ENCODE peak calls at places on chromosomes 7 and 10, in six cellular contexts. Q, E, Z, O, H and D are unnamed samples.

GRCh38 chr10:121521794-121522556 is 76.3 kb downstream of the FGFR2 start:
- DNase-seq in Z (no peak), O (no peak), Q (no peak), E (no peak), H (no peak), D (no peak)

GRCh38 chr7:134552105-134552504 is 3.2 kb downstream of the AKR1B15 start:
- DNase-seq in E (no peak), O (no peak), Z (no peak), H (no peak), Q (no peak), D (peak; percentile 27)

GRCh38 chr7:84399661-84400060 is 205.1 kb upstream of the SEMA3A start:
- DNase-seq in Z (no peak), H (no peak), E (no peak), Q (no peak), O (no peak), D (no peak)

GRCh38 chr7:1663243-1663642 is 6.8 kb upstream of the ELFN1 start:
- DNase-seq in Q (no peak), Z (no peak), E (no peak), O (no peak), H (peak; percentile 35), D (no peak)

GRCh38 chr10:76905251-76905650 is 732.4 kb downstream of the KCNMA1 start:
- DNase-seq in E (no peak), Z (no peak), H (no peak), Q (no peak), O (no peak), D (no peak)

GRCh38 chr7:139669106-139670061 is 108.4 kb downstream of the HIPK2 start:
- DNase-seq in Q (no peak), E (no peak), H (no peak), O (no peak), Z (no peak), D (no peak)

GRCh38 chr10:6162589-6163356 is 40.0 kb upstream of the PFKFB3 start:
- DNase-seq in Z (no peak), O (no peak), Q (no peak), H (no peak), E (no peak), D (peak; percentile 78)

GRCh38 chr10:89695307-89695706 is 6.1 kb upstream of the KIF20B start:
- DNase-seq in E (no peak), Q (no peak), H (no peak), Z (no peak), O (no peak), D (no peak)

GRCh38 chr10:97081621-97082235 is 104.0 kb downstream of the SLIT1 start:
- DNase-seq in H (peak; percentile 82), Z (peak; percentile 31), O (no peak), Q (peak; percentile 51), E (peak; percentile 48), D (peak; percentile 63)

GRCh38 chr10:48683893-48684292 is 780 bp upstream of the WDFY4 start:
- DNase-seq in Q (no peak), O (no peak), Z (no peak), H (no peak), E (no peak), D (no peak)

GRCh38 chr7:78479348-78479747 is 680.8 kb downstream of the PHTF2 start:
- DNase-seq in H (no peak), Q (no peak), Z (no peak), O (no peak), E (no peak), D (no peak)

GRCh38 chr7:76234931-76235441 is 33.3 kb downstream of the SRRM3 start:
- DNase-seq in O (peak; percentile 64), Q (peak; percentile 40), H (peak; percentile 85), E (peak; percentile 32), Z (peak; percentile 41), D (peak; percentile 84)

GRCh38 chr7:107014381-107015023 is 30.0 kb upstream of the PRKAR2B start:
- DNase-seq in O (no peak), H (no peak), Z (no peak), Q (no peak), E (no peak), D (no peak)

GRCh38 chr7:923108-924041 is 31.1 kb downstream of the ADAP1 start:
- DNase-seq in Z (peak; percentile 90), O (peak; percentile 65), E (peak; percentile 94), H (peak; percentile 55), Q (peak; percentile 87), D (peak; percentile 77)

GRCh38 chr7:150489812-150490211 is 24.9 kb upstream of the GIMAP7 start:
- DNase-seq in O (no peak), H (no peak), Z (no peak), Q (no peak), E (no peak), D (no peak)

GRCh38 chr7:13293264-13294002 is 606.0 kb downstream of the ARL4A start:
- DNase-seq in O (no peak), H (no peak), Q (no peak), E (no peak), Z (no peak), D (no peak)

GRCh38 chr10:31757374-31757773 is 171.3 kb downstream of the ARHGAP12 start:
- DNase-seq in H (no peak), Z (no peak), E (no peak), O (peak; percentile 47), Q (no peak), D (no peak)

GRCh38 chr10:7405637-7406036 is 5.2 kb downstream of the SFMBT2 start:
- DNase-seq in O (no peak), H (no peak), E (no peak), Z (no peak), Q (no peak), D (peak; percentile 3)

GRCh38 chr7:25750738-25751529 is 401.1 kb upstream of the NFE2L3 start:
- DNase-seq in E (no peak), O (no peak), Z (no peak), Q (no peak), H (no peak), D (no peak)

GRCh38 chr7:17559388-17559787 is 260.9 kb downstream of the AHR start:
- DNase-seq in H (no peak), Z (no peak), Q (no peak), E (no peak), O (no peak), D (peak; percentile 52)

GRCh38 chr10:116722736-116723427 is 19.5 kb downstream of the HSPA12A start:
- DNase-seq in H (no peak), E (no peak), Q (no peak), Z (no peak), O (no peak), D (no peak)

GRCh38 chr7:24724451-24725190 is 32.6 kb downstream of the GSDME start:
- DNase-seq in Z (no peak), H (no peak), E (no peak), Q (no peak), O (no peak), D (no peak)

GRCh38 chr7:11751807-11752389 is 80.1 kb downstream of the THSD7A start:
- DNase-seq in E (no peak), Q (no peak), Z (no peak), H (no peak), O (no peak), D (peak; percentile 37)

GRCh38 chr7:34184466-34184865 is 279.1 kb downstream of the BMPER start:
- DNase-seq in E (no peak), Q (no peak), O (no peak), Z (no peak), H (no peak), D (no peak)

GRCh38 chr7:105014725-105015630 is 973 bp downstream of the KMT2E start:
- DNase-seq in Q (peak; percentile 42), O (no peak), E (peak; percentile 55), H (no peak), Z (peak; percentile 60), D (peak; percentile 52)

GRCh38 chr7:32586291-32587221 is 91.3 kb downstream of the AVL9 start:
- DNase-seq in E (no peak), H (no peak), Q (no peak), Z (no peak), O (peak; percentile 27), D (peak; percentile 94)

DNA sequence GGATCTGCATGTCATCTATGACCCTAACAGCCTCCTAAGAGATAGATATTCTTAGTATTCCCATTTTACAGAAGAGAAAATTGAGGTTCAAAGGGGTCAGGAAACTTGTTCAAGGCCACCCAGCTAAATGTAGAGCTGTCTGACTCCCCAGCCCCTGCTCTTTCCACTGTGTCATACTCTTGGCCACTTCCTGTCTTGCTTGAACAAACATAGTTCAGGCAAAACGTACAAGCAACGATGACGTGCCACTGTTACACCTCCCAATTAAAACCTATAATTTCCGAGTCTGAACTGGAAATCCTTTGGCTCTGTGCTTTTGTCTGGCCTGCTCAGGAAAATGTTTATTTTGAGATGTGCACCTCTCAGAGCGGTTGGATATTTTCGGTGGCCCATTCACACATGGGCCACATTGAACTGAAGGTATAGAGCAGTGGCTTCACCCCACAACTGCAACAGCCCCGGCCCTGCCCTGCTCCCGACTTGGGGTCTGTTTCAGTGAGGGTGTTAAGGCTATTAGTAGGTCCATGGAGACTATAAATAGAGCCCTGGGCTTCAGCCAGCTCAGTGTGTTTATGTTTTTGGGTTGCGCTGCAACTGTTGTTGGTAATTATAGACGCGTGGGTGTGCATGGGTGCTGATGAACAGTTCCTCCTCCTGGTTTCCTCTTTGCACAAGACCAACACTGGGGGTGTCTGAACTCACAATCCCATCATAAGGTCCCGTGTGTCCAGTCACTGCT is 172.3 kb upstream of the ADO start:
- DNase-seq in Q (peak; percentile 45), H (no peak), Z (peak; percentile 77), O (no peak), E (peak; percentile 80), D (peak; percentile 27)
- H3K4me3 ChIP-seq in Q (peak overlapping the region; percentile 19), H (no peak overlapping the region), Z (peak overlapping the region; percentile 29), O (no peak overlapping the region), E (peak overlapping the region; percentile 2), D (no peak overlapping the region)

DNA sequence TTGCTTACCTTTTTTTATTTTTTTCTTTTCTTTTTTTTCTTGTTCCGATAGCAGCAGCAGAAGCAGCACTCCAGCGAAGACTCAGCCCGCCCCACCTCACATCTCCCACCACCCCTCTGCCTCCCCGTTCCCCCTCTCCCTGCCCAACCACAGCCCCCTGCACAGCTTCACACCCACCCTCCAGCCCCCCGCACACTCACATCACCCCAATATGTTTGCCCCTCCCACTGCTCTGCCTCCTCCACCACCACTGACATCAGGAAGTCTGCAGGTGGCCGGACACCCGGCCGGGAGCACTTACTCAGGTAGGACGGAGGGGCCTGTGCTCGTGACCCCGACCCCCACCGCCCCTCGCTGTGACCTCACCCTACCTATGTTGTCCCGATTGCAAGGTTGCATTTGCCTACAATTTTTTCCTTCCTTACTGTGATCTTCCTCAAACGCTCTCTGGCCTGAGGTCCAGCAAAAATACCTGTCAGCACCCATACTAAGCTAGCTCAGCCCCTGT is 367.2 kb upstream of the GALNT17 start:
- DNase-seq in O (no peak), E (no peak), Z (no peak), Q (no peak), H (no peak), D (no peak)
- H3K4me3 ChIP-seq in O (no peak overlapping the region), E (no peak overlapping the region), Z (peak overlapping the region; percentile 27), Q (no peak overlapping the region), H (no peak overlapping the region), D (no peak overlapping the region)

DNA sequence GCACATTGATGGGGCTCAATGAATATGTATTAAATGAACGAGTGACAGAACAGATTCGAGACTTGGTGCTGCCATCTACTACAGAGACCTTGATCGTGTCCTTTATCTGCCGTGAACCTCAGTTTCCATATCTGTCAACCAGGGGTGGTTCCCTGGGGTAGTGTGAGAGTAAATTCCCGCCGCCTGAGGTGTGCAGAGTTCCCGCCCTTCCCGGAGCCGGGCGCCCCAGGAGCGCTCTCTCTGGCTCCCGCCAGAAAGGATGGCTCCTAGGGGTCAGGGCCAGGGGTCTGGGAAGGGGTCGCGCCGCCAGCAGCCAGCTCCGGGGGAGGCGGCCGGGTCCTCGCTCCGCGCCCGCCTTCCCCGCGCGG is 333 bp upstream of the PLCE1 start:
- DNase-seq in Q (no peak), E (no peak), H (no peak), O (no peak), Z (no peak), D (no peak)
- H3K4me3 ChIP-seq in Q (no peak overlapping the region), E (no peak overlapping the region), H (peak overlapping the region; percentile 65), O (peak overlapping the region; percentile 81), Z (no peak overlapping the region), D (peak overlapping the region; percentile 48)

GRCh38 chr7:43112088-43112940 is at the start of gene HECW1:
- DNase-seq in Z (no peak), Q (no peak), O (no peak), H (no peak), E (no peak), D (no peak)
- H3K4me3 ChIP-seq in Z (no peak within 1 kb of the TSS), Q (no peak within 1 kb of the TSS), O (peak within 1 kb of the TSS; percentile 56), H (peak within 1 kb of the TSS; percentile 32), E (no peak within 1 kb of the TSS), D (peak within 1 kb of the TSS; percentile 39)